ENCODE peak calls at places on chromosomes 16 and 17, in nine cellular contexts. One of them, this sample, is unnamed.
A peak's percentile ranks its signal among the peaks of the same experiment; 100 is the strongest.

GRCh38 chr16:65120811-65121721 is 797 bp downstream of the CDH11 start:
- DNase-seq in HL-60: no peak
- DNase-seq in cardiac fibroblast: peak; percentile 56
- DNase-seq in stomach: no peak
- DNase-seq in heart left ventricle: peak; percentile 62
- DNase-seq in glutamatergic neuron: peak; percentile 53
- DNase-seq in transverse colon: no peak
- DNase-seq in nephron progenitor cell: peak; percentile 51
- DNase-seq in activated B cell treated with CpG ODN at 0.5 μM for 24 hours: no peak
- DNase-seq in this sample: peak; percentile 15

GRCh38 chr16:84357191-84357651 is 11.1 kb upstream of the ATP2C2 start:
- DNase-seq in HL-60: peak; percentile 63
- DNase-seq in cardiac fibroblast: peak; percentile 41
- DNase-seq in stomach: no peak
- DNase-seq in heart left ventricle: no peak
- DNase-seq in glutamatergic neuron: no peak
- DNase-seq in transverse colon: no peak
- DNase-seq in nephron progenitor cell: no peak
- DNase-seq in activated B cell treated with CpG ODN at 0.5 μM for 24 hours: no peak
- DNase-seq in this sample: no peak

GRCh38 chr17:58092797-58093385 is 9.7 kb downstream of the DYNLL2 start:
- DNase-seq in HL-60: no peak
- DNase-seq in cardiac fibroblast: no peak
- DNase-seq in stomach: no peak
- DNase-seq in heart left ventricle: no peak
- DNase-seq in glutamatergic neuron: no peak
- DNase-seq in transverse colon: no peak
- DNase-seq in nephron progenitor cell: no peak
- DNase-seq in activated B cell treated with CpG ODN at 0.5 μM for 24 hours: no peak
- DNase-seq in this sample: no peak

GRCh38 chr17:37701424-37702020 is 43.3 kb downstream of the HNF1B start:
- DNase-seq in HL-60: no peak
- DNase-seq in cardiac fibroblast: peak; percentile 21
- DNase-seq in stomach: peak; percentile 63
- DNase-seq in heart left ventricle: no peak
- DNase-seq in glutamatergic neuron: no peak
- DNase-seq in transverse colon: peak; percentile 64
- DNase-seq in nephron progenitor cell: no peak
- DNase-seq in activated B cell treated with CpG ODN at 0.5 μM for 24 hours: peak; percentile 44
- DNase-seq in this sample: peak; percentile 68

GRCh38 chr17:13420294-13421277 is 181.1 kb downstream of the HS3ST3A1 start:
- DNase-seq in HL-60: peak; percentile 17
- DNase-seq in cardiac fibroblast: peak; percentile 93
- DNase-seq in stomach: no peak
- DNase-seq in heart left ventricle: no peak
- DNase-seq in glutamatergic neuron: no peak
- DNase-seq in transverse colon: peak; percentile 12
- DNase-seq in nephron progenitor cell: no peak
- DNase-seq in activated B cell treated with CpG ODN at 0.5 μM for 24 hours: no peak
- DNase-seq in this sample: no peak

GRCh38 chr16:3513892-3514600 is 13.2 kb downstream of the CLUAP1 start:
- DNase-seq in HL-60: no peak
- DNase-seq in cardiac fibroblast: no peak
- DNase-seq in stomach: no peak
- DNase-seq in heart left ventricle: no peak
- DNase-seq in glutamatergic neuron: no peak
- DNase-seq in transverse colon: no peak
- DNase-seq in nephron progenitor cell: no peak
- DNase-seq in activated B cell treated with CpG ODN at 0.5 μM for 24 hours: no peak
- DNase-seq in this sample: no peak

GRCh38 chr16:502179-502943 is 25.2 kb upstream of the CAPN15 start:
- DNase-seq in HL-60: no peak
- DNase-seq in cardiac fibroblast: no peak
- DNase-seq in stomach: no peak
- DNase-seq in heart left ventricle: no peak
- DNase-seq in glutamatergic neuron: no peak
- DNase-seq in transverse colon: peak; percentile 80
- DNase-seq in nephron progenitor cell: no peak
- DNase-seq in activated B cell treated with CpG ODN at 0.5 μM for 24 hours: no peak
- DNase-seq in this sample: no peak

GRCh38 chr17:48720263-48721008 is 1.9 kb downstream of the PRAC1 start:
- DNase-seq in HL-60: no peak
- DNase-seq in cardiac fibroblast: no peak
- DNase-seq in stomach: no peak
- DNase-seq in heart left ventricle: no peak
- DNase-seq in glutamatergic neuron: no peak
- DNase-seq in transverse colon: no peak
- DNase-seq in nephron progenitor cell: no peak
- DNase-seq in activated B cell treated with CpG ODN at 0.5 μM for 24 hours: no peak
- DNase-seq in this sample: no peak

GRCh38 chr17:82984751-82985435 is 94.5 kb upstream of the METRNL start:
- DNase-seq in HL-60: no peak
- DNase-seq in cardiac fibroblast: no peak
- DNase-seq in stomach: no peak
- DNase-seq in heart left ventricle: no peak
- DNase-seq in glutamatergic neuron: no peak
- DNase-seq in transverse colon: no peak
- DNase-seq in nephron progenitor cell: no peak
- DNase-seq in activated B cell treated with CpG ODN at 0.5 μM for 24 hours: no peak
- DNase-seq in this sample: no peak

GRCh38 chr17:45574376-45574775 is 83.9 kb upstream of the PLEKHM1 start:
- DNase-seq in HL-60: no peak
- DNase-seq in cardiac fibroblast: peak; percentile 75
- DNase-seq in stomach: no peak
- DNase-seq in heart left ventricle: no peak
- DNase-seq in glutamatergic neuron: no peak
- DNase-seq in transverse colon: no peak
- DNase-seq in nephron progenitor cell: no peak
- DNase-seq in activated B cell treated with CpG ODN at 0.5 μM for 24 hours: no peak
- DNase-seq in this sample: no peak

GRCh38 chr17:48715496-48716399 is 6.6 kb downstream of the PRAC1 start:
- DNase-seq in HL-60: no peak
- DNase-seq in cardiac fibroblast: no peak
- DNase-seq in stomach: no peak
- DNase-seq in heart left ventricle: no peak
- DNase-seq in glutamatergic neuron: no peak
- DNase-seq in transverse colon: no peak
- DNase-seq in nephron progenitor cell: no peak
- DNase-seq in activated B cell treated with CpG ODN at 0.5 μM for 24 hours: no peak
- DNase-seq in this sample: no peak

GRCh38 chr16:28531777-28532744 is 6.7 kb downstream of the NUPR1 start:
- DNase-seq in HL-60: no peak
- DNase-seq in cardiac fibroblast: no peak
- DNase-seq in stomach: peak; percentile 90
- DNase-seq in heart left ventricle: peak; percentile 85
- DNase-seq in glutamatergic neuron: no peak
- DNase-seq in transverse colon: peak; percentile 86
- DNase-seq in nephron progenitor cell: peak; percentile 46
- DNase-seq in activated B cell treated with CpG ODN at 0.5 μM for 24 hours: no peak
- DNase-seq in this sample: no peak

GRCh38 chr16:63978240-63978639 is 1143.6 kb downstream of the CDH11 start:
- DNase-seq in HL-60: no peak
- DNase-seq in cardiac fibroblast: no peak
- DNase-seq in stomach: no peak
- DNase-seq in heart left ventricle: no peak
- DNase-seq in glutamatergic neuron: no peak
- DNase-seq in transverse colon: no peak
- DNase-seq in nephron progenitor cell: no peak
- DNase-seq in activated B cell treated with CpG ODN at 0.5 μM for 24 hours: no peak
- DNase-seq in this sample: no peak

GRCh38 chr17:47076171-47076570 is 97.1 kb upstream of the RPRML start:
- DNase-seq in HL-60: no peak
- DNase-seq in cardiac fibroblast: peak; percentile 13
- DNase-seq in stomach: no peak
- DNase-seq in heart left ventricle: no peak
- DNase-seq in glutamatergic neuron: no peak
- DNase-seq in transverse colon: no peak
- DNase-seq in nephron progenitor cell: no peak
- DNase-seq in activated B cell treated with CpG ODN at 0.5 μM for 24 hours: no peak
- DNase-seq in this sample: no peak

GRCh38 chr17:46822388-46822921 is 4.0 kb upstream of the WNT3 start:
- DNase-seq in HL-60: peak; percentile 20
- DNase-seq in cardiac fibroblast: no peak
- DNase-seq in stomach: no peak
- DNase-seq in heart left ventricle: no peak
- DNase-seq in glutamatergic neuron: peak; percentile 43
- DNase-seq in transverse colon: peak; percentile 14
- DNase-seq in nephron progenitor cell: no peak
- DNase-seq in activated B cell treated with CpG ODN at 0.5 μM for 24 hours: peak; percentile 49
- DNase-seq in this sample: peak; percentile 58

GRCh38 chr17:35132816-35133550 is 9.1 kb downstream of the NLE1 start:
- DNase-seq in HL-60: no peak
- DNase-seq in cardiac fibroblast: no peak
- DNase-seq in stomach: no peak
- DNase-seq in heart left ventricle: no peak
- DNase-seq in glutamatergic neuron: no peak
- DNase-seq in transverse colon: no peak
- DNase-seq in nephron progenitor cell: no peak
- DNase-seq in activated B cell treated with CpG ODN at 0.5 μM for 24 hours: no peak
- DNase-seq in this sample: no peak

GRCh38 chr16:29962344-29962994 is 590 bp downstream of the TMEM219 start:
- DNase-seq in HL-60: no peak
- DNase-seq in cardiac fibroblast: peak; percentile 40
- DNase-seq in stomach: peak; percentile 45
- DNase-seq in heart left ventricle: no peak
- DNase-seq in glutamatergic neuron: no peak
- DNase-seq in transverse colon: peak; percentile 48
- DNase-seq in nephron progenitor cell: no peak
- DNase-seq in activated B cell treated with CpG ODN at 0.5 μM for 24 hours: no peak
- DNase-seq in this sample: no peak

GRCh38 chr17:27793168-27793905 is 7.0 kb downstream of the NOS2 start:
- DNase-seq in HL-60: no peak
- DNase-seq in cardiac fibroblast: no peak
- DNase-seq in stomach: no peak
- DNase-seq in heart left ventricle: peak; percentile 75
- DNase-seq in glutamatergic neuron: peak; percentile 59
- DNase-seq in transverse colon: no peak
- DNase-seq in nephron progenitor cell: peak; percentile 68
- DNase-seq in activated B cell treated with CpG ODN at 0.5 μM for 24 hours: no peak
- DNase-seq in this sample: peak; percentile 55

GRCh38 chr17:43330876-43331639 is 67.7 kb upstream of the ARL4D start:
- DNase-seq in HL-60: no peak
- DNase-seq in cardiac fibroblast: no peak
- DNase-seq in stomach: no peak
- DNase-seq in heart left ventricle: no peak
- DNase-seq in glutamatergic neuron: no peak
- DNase-seq in transverse colon: no peak
- DNase-seq in nephron progenitor cell: no peak
- DNase-seq in activated B cell treated with CpG ODN at 0.5 μM for 24 hours: no peak
- DNase-seq in this sample: no peak
- TF ChIP-seq CTCF in HL-60: no peak
- TF ChIP-seq CTCF in cardiac fibroblast: peak; percentile 1
- TF ChIP-seq CTCF in stomach: no peak
- TF ChIP-seq CTCF in heart left ventricle: no peak
- TF ChIP-seq CTCF in glutamatergic neuron: no peak
- TF ChIP-seq CTCF in transverse colon: no peak
- TF ChIP-seq CTCF in nephron progenitor cell: no peak
- TF ChIP-seq CTCF in activated B cell treated with CpG ODN at 0.5 μM for 24 hours: no peak
- TF ChIP-seq CTCF in this sample: no peak

DNA sequence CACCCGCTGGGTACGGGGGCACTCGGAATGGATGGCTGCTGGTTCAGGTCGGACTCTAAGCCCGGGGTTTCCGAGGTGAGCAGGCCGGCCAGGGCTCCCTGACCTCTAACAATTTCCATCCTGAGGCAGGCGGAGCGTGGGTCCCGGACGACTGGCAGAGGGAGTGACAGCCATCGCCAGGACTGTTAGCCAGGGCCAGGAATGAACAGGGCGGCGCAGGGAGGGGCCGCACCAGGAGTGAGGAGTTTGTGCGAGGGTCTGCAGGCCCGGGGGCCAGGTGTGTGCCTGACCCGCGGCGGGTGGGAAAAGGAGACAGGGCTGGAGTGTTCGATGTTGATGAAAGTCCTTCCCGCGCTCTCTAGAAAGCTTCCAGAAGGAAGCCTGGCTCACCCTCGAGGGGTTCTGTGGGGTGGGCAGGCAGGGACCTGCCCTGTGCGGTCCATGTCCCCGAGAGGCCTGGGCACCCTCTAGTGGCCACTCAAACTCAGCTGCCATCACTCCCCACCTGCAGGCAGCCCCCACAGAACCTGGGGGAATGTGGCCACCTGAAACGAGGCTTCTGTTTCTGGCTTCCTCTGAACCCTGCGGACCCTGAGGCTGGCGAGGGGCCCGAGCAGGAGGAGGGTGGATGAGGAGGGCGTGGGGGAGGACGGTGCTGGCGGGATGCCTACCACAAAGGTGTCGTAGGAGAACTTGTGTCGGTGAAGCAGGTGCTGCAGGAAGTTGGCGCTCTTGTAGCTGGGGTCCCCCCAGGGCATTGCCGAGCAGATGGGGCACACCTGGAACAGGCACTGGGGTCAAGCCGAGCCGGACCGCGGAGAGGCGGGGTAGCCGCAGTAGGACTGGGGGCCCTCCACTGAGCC is 8.1 kb downstream of the RNF166 start:
- DNase-seq in HL-60: no peak
- DNase-seq in cardiac fibroblast: no peak
- DNase-seq in stomach: no peak
- DNase-seq in heart left ventricle: no peak
- DNase-seq in glutamatergic neuron: no peak
- DNase-seq in transverse colon: no peak
- DNase-seq in nephron progenitor cell: no peak
- DNase-seq in activated B cell treated with CpG ODN at 0.5 μM for 24 hours: no peak
- DNase-seq in this sample: no peak
- TF ChIP-seq CTCF in HL-60: no peak
- TF ChIP-seq CTCF in cardiac fibroblast: peak; percentile 19
- TF ChIP-seq CTCF in stomach: peak; percentile 13
- TF ChIP-seq CTCF in heart left ventricle: peak; percentile 23
- TF ChIP-seq CTCF in glutamatergic neuron: no peak
- TF ChIP-seq CTCF in transverse colon: no peak
- TF ChIP-seq CTCF in nephron progenitor cell: peak; percentile 23
- TF ChIP-seq CTCF in activated B cell treated with CpG ODN at 0.5 μM for 24 hours: no peak
- TF ChIP-seq CTCF in this sample: peak; percentile 39

DNA sequence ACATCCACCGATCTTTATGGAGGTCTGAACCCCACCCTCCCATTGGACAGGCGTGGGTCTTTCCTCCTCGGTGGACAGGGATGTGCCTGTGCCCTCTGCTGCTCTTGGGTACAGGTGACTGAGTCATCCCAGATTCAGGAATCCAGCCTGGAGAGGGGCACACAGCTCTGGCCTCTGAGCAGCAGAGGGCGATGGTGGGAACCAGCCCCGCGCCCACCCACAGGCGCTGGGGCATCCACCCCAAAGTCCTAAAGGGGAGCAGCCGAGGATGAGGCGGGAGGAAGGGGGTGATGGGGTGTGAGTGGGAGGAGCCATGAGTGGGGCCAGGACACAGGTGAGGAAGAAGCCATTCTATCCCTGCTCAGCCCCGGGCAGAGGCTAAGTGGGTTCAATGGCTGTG is 35.0 kb downstream of the ENGASE start:
- DNase-seq in HL-60: no peak
- DNase-seq in cardiac fibroblast: no peak
- DNase-seq in stomach: no peak
- DNase-seq in heart left ventricle: no peak
- DNase-seq in glutamatergic neuron: no peak
- DNase-seq in transverse colon: no peak
- DNase-seq in nephron progenitor cell: no peak
- DNase-seq in activated B cell treated with CpG ODN at 0.5 μM for 24 hours: no peak
- DNase-seq in this sample: no peak
- TF ChIP-seq CTCF in HL-60: no peak
- TF ChIP-seq CTCF in cardiac fibroblast: no peak
- TF ChIP-seq CTCF in stomach: no peak
- TF ChIP-seq CTCF in heart left ventricle: no peak
- TF ChIP-seq CTCF in glutamatergic neuron: no peak
- TF ChIP-seq CTCF in transverse colon: no peak
- TF ChIP-seq CTCF in nephron progenitor cell: no peak
- TF ChIP-seq CTCF in activated B cell treated with CpG ODN at 0.5 μM for 24 hours: no peak
- TF ChIP-seq CTCF in this sample: no peak

GRCh38 chr17:68377771-68378201 is 79.5 kb downstream of the WIPI1 start:
- DNase-seq in HL-60: no peak
- DNase-seq in cardiac fibroblast: no peak
- DNase-seq in stomach: no peak
- DNase-seq in heart left ventricle: no peak
- DNase-seq in glutamatergic neuron: no peak
- DNase-seq in transverse colon: no peak
- DNase-seq in nephron progenitor cell: no peak
- DNase-seq in activated B cell treated with CpG ODN at 0.5 μM for 24 hours: no peak
- DNase-seq in this sample: no peak
- TF ChIP-seq CTCF in HL-60: no peak
- TF ChIP-seq CTCF in cardiac fibroblast: no peak
- TF ChIP-seq CTCF in stomach: no peak
- TF ChIP-seq CTCF in heart left ventricle: no peak
- TF ChIP-seq CTCF in glutamatergic neuron: no peak
- TF ChIP-seq CTCF in transverse colon: no peak
- TF ChIP-seq CTCF in nephron progenitor cell: no peak
- TF ChIP-seq CTCF in activated B cell treated with CpG ODN at 0.5 μM for 24 hours: no peak
- TF ChIP-seq CTCF in this sample: no peak

This sample was measured in GM13977.